ENCODE peak calls at places on chromosomes 5 and 9, in eight cellular contexts. A is G401, M is aorta, U is DMS79 treated with DMSO at 0.1 percent for 48 hours, W is head of caudate nucleus, L is dermis blood vessel endothelial cell, G is EL, D is activated gamma-delta T cell treated with Interleukin-2 at 50 U/mL for 16 hours. Q is an unnamed sample.

GRCh38 chr5:73544429-73545402 is 20.7 kb downstream of the ANKRA2 start:
- DNase-seq in A (no peak), M (no peak), U (peak), W (no peak), L (peak), G (no peak), D (no peak), Q (no peak)

GRCh38 chr5:178280631-178281030 is 48.0 kb upstream of the PHYKPL start:
- DNase-seq in A (no peak), M (peak), U (no peak), W (no peak), L (no peak), G (no peak), D (no peak), Q (no peak)

GRCh38 chr5:5409151-5409810 is 13.2 kb upstream of the ICE1 start:
- DNase-seq in A (no peak), M (no peak), U (no peak), W (no peak), L (no peak), G (no peak), D (no peak), Q (no peak)

GRCh38 chr9:117153021-117153420 is 261.8 kb downstream of the ASTN2 start:
- DNase-seq in A (no peak), M (no peak), U (no peak), W (no peak), L (no peak), G (peak), D (no peak), Q (no peak)

GRCh38 chr5:57117601-57118000 is 56.3 kb upstream of the GPBP1 start:
- DNase-seq in A (no peak), M (no peak), U (no peak), W (no peak), L (no peak), G (peak), D (peak), Q (no peak)

GRCh38 chr5:125412561-125413535 is 666.4 kb upstream of the ZNF608 start:
- DNase-seq in A (peak), M (peak), U (peak), W (peak), L (peak), G (peak), D (no peak), Q (peak)

GRCh38 chr5:123265551-123265950 is 157.7 kb downstream of the CEP120 start:
- DNase-seq in A (no peak), M (no peak), U (no peak), W (no peak), L (no peak), G (no peak), D (no peak), Q (no peak)

GRCh38 chr5:6581559-6582426 is 51.1 kb downstream of the NSUN2 start:
- DNase-seq in A (no peak), M (no peak), U (no peak), W (no peak), L (no peak), G (no peak), D (no peak), Q (no peak)

GRCh38 chr5:172866802-172867748 is 33.0 kb downstream of the ERGIC1 start:
- DNase-seq in A (peak), M (peak), U (no peak), W (no peak), L (no peak), G (no peak), D (no peak), Q (no peak)

GRCh38 chr5:26955161-26955560 is 83.2 kb downstream of the CDH9 start:
- DNase-seq in A (no peak), M (no peak), U (no peak), W (no peak), L (no peak), G (no peak), D (no peak), Q (no peak)

GRCh38 chr9:111945216-111945615 is 48.6 kb downstream of the UGCG start:
- DNase-seq in A (no peak), M (no peak), U (no peak), W (no peak), L (peak), G (peak), D (no peak), Q (no peak)

GRCh38 chr5:154236459-154237375 is 46.2 kb downstream of the GALNT10 start:
- DNase-seq in A (no peak), M (no peak), U (no peak), W (no peak), L (no peak), G (no peak), D (no peak), Q (no peak)

GRCh38 chr9:35651964-35652828 is 1.5 kb upstream of the SIT1 start:
- DNase-seq in A (no peak), M (no peak), U (no peak), W (no peak), L (no peak), G (peak), D (no peak), Q (peak)

GRCh38 chr9:19985081-19985480 is 196.2 kb upstream of the SLC24A2 start:
- DNase-seq in A (no peak), M (no peak), U (no peak), W (no peak), L (no peak), G (no peak), D (no peak), Q (no peak)

GRCh38 chr5:111855356-111855755 is 98.4 kb upstream of the NREP start:
- DNase-seq in A (no peak), M (no peak), U (no peak), W (no peak), L (no peak), G (no peak), D (no peak), Q (no peak)

GRCh38 chr9:112620998-112621694 is 96.8 kb downstream of the INIP start:
- DNase-seq in A (no peak), M (no peak), U (no peak), W (no peak), L (no peak), G (no peak), D (no peak), Q (no peak)

GRCh38 chr9:35907732-35908483 is 1.4 kb upstream of the SPAAR start:
- DNase-seq in A (peak), M (peak), U (peak), W (no peak), L (peak), G (peak), D (no peak), Q (peak)

GRCh38 chr9:130408669-130409068 is 36.1 kb upstream of the ASS1 start:
- DNase-seq in A (no peak), M (no peak), U (no peak), W (no peak), L (no peak), G (no peak), D (no peak), Q (no peak)

GRCh38 chr5:133247881-133248642 is 196.2 kb downstream of the HSPA4 start:
- DNase-seq in A (peak), M (no peak), U (no peak), W (no peak), L (peak), G (peak), D (no peak), Q (peak)

GRCh38 chr5:37776826-37777225 is 63.0 kb downstream of the GDNF start:
- DNase-seq in A (no peak), M (no peak), U (no peak), W (no peak), L (no peak), G (peak), D (no peak), Q (peak)

Q was measured in HFFc6.